ENCODE peak calls at places on chromosomes 5 and 9, in four cellular contexts. R is heart right ventricle, N is sigmoid colon, Z is prostate gland. E is an unnamed sample.

GRCh38 chr5:177065480-177065879 is 21.2 kb upstream of the FGFR4 start:
- DNase-seq in R (no peak), N (no peak), Z (no peak), E (no peak)

GRCh38 chr5:81850932-81851331 is 100.0 kb upstream of the SSBP2 start:
- DNase-seq in R (no peak), N (no peak), Z (no peak), E (peak)

GRCh38 chr9:2418619-2419018 is 203.0 kb upstream of the VLDLR start:
- DNase-seq in R (peak), N (no peak), Z (no peak), E (peak)

GRCh38 chr5:39207628-39208027 is 11.7 kb downstream of the FYB1 start:
- DNase-seq in R (no peak), N (no peak), Z (no peak), E (no peak)

GRCh38 chr9:73615557-73615956 is 463.9 kb downstream of the ANXA1 start:
- DNase-seq in R (no peak), N (no peak), Z (no peak), E (no peak)

GRCh38 chr5:167284491-167284890 is 1007.0 kb upstream of the WWC1 start:
- DNase-seq in R (no peak), N (no peak), Z (no peak), E (no peak)

GRCh38 chr9:114051281-114051680 is 26.8 kb downstream of the AMBP start:
- DNase-seq in R (no peak), N (no peak), Z (no peak), E (no peak)

GRCh38 chr5:156359452-156359851 is 32.5 kb downstream of the SGCD start:
- DNase-seq in R (no peak), N (no peak), Z (no peak), E (no peak)

GRCh38 chr5:149404746-149405549 is 25.9 kb upstream of the IL17B start:
- DNase-seq in R (no peak), N (peak), Z (no peak), E (no peak)

GRCh38 chr5:117872798-117873368 is 1115.5 kb downstream of the DTWD2 start:
- DNase-seq in R (no peak), N (no peak), Z (no peak), E (no peak)

GRCh38 chr5:43305948-43306563 is 7.2 kb downstream of the HMGCS1 start:
- DNase-seq in R (no peak), N (no peak), Z (peak), E (peak)

GRCh38 chr9:134966697-134967546 is 49.2 kb upstream of the FCN1 start:
- DNase-seq in R (no peak), N (peak), Z (no peak), E (no peak)

GRCh38 chr9:92147030-92147853 is 32.0 kb upstream of the SPTLC1 start:
- DNase-seq in R (peak), N (peak), Z (no peak), E (peak)

GRCh38 chr5:35644543-35644942 is 26.9 kb downstream of the SPEF2 start:
- DNase-seq in R (no peak), N (no peak), Z (no peak), E (no peak)

GRCh38 chr9:110246214-110246613 is 10.1 kb downstream of the TXN start:
- DNase-seq in R (no peak), N (no peak), Z (no peak), E (no peak)

GRCh38 chr5:119453045-119453383 is 717 bp downstream of the HSD17B4 start:
- DNase-seq in R (no peak), N (no peak), Z (peak), E (peak)

GRCh38 chr9:113511856-113512761 is 48.6 kb downstream of the RGS3 start:
- DNase-seq in R (no peak), N (no peak), Z (no peak), E (no peak)

GRCh38 chr5:7644723-7645122 is 206.2 kb downstream of the CFAP90 start:
- DNase-seq in R (no peak), N (no peak), Z (no peak), E (no peak)

GRCh38 chr9:68895741-68896478 is 118.0 kb downstream of the PRKACG start:
- DNase-seq in R (no peak), N (no peak), Z (no peak), E (no peak)

GRCh38 chr5:117379521-117379920 is 804.9 kb upstream of the SEMA6A start:
- DNase-seq in R (no peak), N (no peak), Z (no peak), E (peak)

GRCh38 chr5:94254214-94254613 is 364.2 kb downstream of the KIAA0825 start:
- DNase-seq in R (no peak), N (no peak), Z (no peak), E (no peak)

GRCh38 chr9:33202018-33202417 is 34.9 kb upstream of the B4GALT1 start:
- DNase-seq in R (no peak), N (no peak), Z (no peak), E (no peak)

GRCh38 chr5:114387433-114387832 is 25.6 kb downstream of the KCNN2 start:
- DNase-seq in R (no peak), N (no peak), Z (no peak), E (no peak)

GRCh38 chr5:149808264-149808982 is 78.3 kb downstream of the PPARGC1B start:
- DNase-seq in R (peak), N (no peak), Z (no peak), E (no peak)

GRCh38 chr5:56052735-56053134 is 58.0 kb upstream of the IL6ST start:
- DNase-seq in R (no peak), N (no peak), Z (no peak), E (no peak)

GRCh38 chr5:18487928-18488480 is 853.7 kb downstream of the TAF11L14 start:
- DNase-seq in R (no peak), N (no peak), Z (no peak), E (no peak)

E was measured in cerebellar cortex.